ENCODE peak calls at places on chromosomes 12 and 14, in four cellular contexts. Z is GM12878, J is GM12891, O is K562. L is an unnamed sample.

GRCh38 chr14:58749066-58749669 is 111.4 kb downstream of the DACT1 start:
- DNase-seq in J (peak; percentile 6), Z (peak; percentile 86), O (peak; percentile 58), L (peak; percentile 39)

GRCh38 chr12:128857173-128857770 is 4.0 kb downstream of the GLT1D1 start:
- DNase-seq in J (no peak), Z (peak; percentile 31), O (no peak), L (peak; percentile 41)

GRCh38 chr14:27096091-27096490 is 498.3 kb upstream of the NOVA1 start:
- DNase-seq in Z (no peak), O (no peak), J (no peak), L (no peak)

GRCh38 chr14:101820283-101820798 is 58.8 kb downstream of the PPP2R5C start:
- DNase-seq in Z (peak; percentile 65), O (no peak), J (no peak), L (no peak)

GRCh38 chr14:90604356-90604755 is 207.5 kb downstream of the CALM1 start:
- DNase-seq in J (no peak), O (no peak), Z (no peak), L (no peak)

GRCh38 chr14:100857196-100857922 is 31.4 kb downstream of the MEG3 start:
- DNase-seq in J (no peak), Z (no peak), O (no peak), L (no peak)

GRCh38 chr14:100731846-100732765 is 5.4 kb downstream of the DLK1 start:
- DNase-seq in Z (no peak), O (no peak), J (no peak), L (no peak)

GRCh38 chr12:129190827-129191226 is 337.5 kb downstream of the GLT1D1 start:
- DNase-seq in O (no peak), Z (no peak), J (no peak), L (no peak)

GRCh38 chr12:132275110-132275531 is 54.3 kb downstream of the GALNT9 start:
- DNase-seq in O (peak; percentile 75), Z (no peak), J (no peak), L (no peak)

GRCh38 chr12:19915392-19916192 is 452.7 kb upstream of the PDE3A start:
- DNase-seq in Z (no peak), O (no peak), J (no peak), L (no peak)

GRCh38 chr14:98219638-98220037 is 1052.4 kb downstream of the BCL11B start:
- DNase-seq in Z (no peak), O (no peak), J (no peak), L (no peak)

GRCh38 chr14:53613404-53614253 is 343.0 kb downstream of the BMP4 start:
- DNase-seq in Z (peak; percentile 98), O (no peak), J (peak; percentile 37), L (no peak)

GRCh38 chr14:55721353-55721752 is 141.3 kb downstream of the KTN1 start:
- DNase-seq in J (no peak), O (no peak), Z (no peak), L (peak; percentile 4)

GRCh38 chr14:29796853-29797252 is 130.8 kb downstream of the PRKD1 start:
- DNase-seq in Z (no peak), J (no peak), O (no peak), L (no peak)

GRCh38 chr14:93305708-93306418 is 27.0 kb downstream of the BTBD7 start:
- DNase-seq in J (no peak), Z (no peak), O (no peak), L (no peak)

GRCh38 chr12:96250119-96250685 is 56.0 kb downstream of the ELK3 start:
- DNase-seq in J (no peak), Z (no peak), O (no peak), L (no peak)

GRCh38 chr14:81772391-81772790 is 238.7 kb upstream of the SEL1L start:
- DNase-seq in J (no peak), O (no peak), Z (no peak), L (peak; percentile 84)

GRCh38 chr12:102903318-102904007 is 13.6 kb downstream of the PAH start:
- DNase-seq in Z (no peak), O (no peak), J (no peak), L (no peak)

GRCh38 chr12:10362325-10362724 is 27.5 kb downstream of the KLRK1 start:
- DNase-seq in O (no peak), Z (no peak), J (no peak), L (no peak)

GRCh38 chr14:73740921-73741326 is 26.7 kb upstream of the PNMA1 start:
- DNase-seq in O (peak; percentile 56), J (no peak), Z (no peak), L (no peak)

GRCh38 chr14:93100570-93100969 is 15.2 kb downstream of the ITPK1 start:
- DNase-seq in Z (no peak), J (no peak), O (no peak), L (no peak)

GRCh38 chr14:103529383-103530365 is 678 bp downstream of the TRMT61A start:
- DNase-seq in O (no peak), J (no peak), Z (no peak), L (no peak)

GRCh38 chr12:7934560-7935463 is 1.2 kb downstream of the SLC2A3 start:
- DNase-seq in O (no peak), Z (no peak), J (no peak), L (no peak)

GRCh38 chr12:86774841-86775386 is 518.7 kb upstream of the MGAT4C start:
- DNase-seq in J (no peak), O (no peak), Z (no peak), L (no peak)

GRCh38 chr12:52257074-52257551 is 17.3 kb upstream of the KRT86 start:
- DNase-seq in Z (no peak), J (no peak), O (no peak), L (no peak)

GRCh38 chr12:116400671-116401357 is 123.3 kb upstream of the MED13L start:
- DNase-seq in J (no peak), Z (no peak), O (no peak), L (peak; percentile 78)

GRCh38 chr12:131209082-131210070 is 255.7 kb downstream of the ADGRD1 start:
- DNase-seq in O (peak; percentile 4), J (no peak), Z (no peak), L (no peak)

GRCh38 chr12:106329231-106329985 is 26.9 kb downstream of the TCP11L2 start:
- DNase-seq in O (no peak), Z (no peak), J (no peak), L (no peak)

GRCh38 chr12:51238037-51238509 is 553 bp upstream of the DAZAP2 start:
- DNase-seq in J (no peak), Z (no peak), O (no peak), L (no peak)

GRCh38 chr14:71933026-71933587 is 878 bp downstream of the RGS6 start:
- DNase-seq in O (no peak), J (no peak), Z (no peak), L (no peak)

GRCh38 chr14:42023452-42023851 is 416.8 kb downstream of the LRFN5 start:
- DNase-seq in Z (no peak), J (no peak), O (no peak), L (no peak)

GRCh38 chr12:82682851-82683261 is 3.9 kb upstream of the TMTC2 start:
- DNase-seq in Z (no peak), J (no peak), O (no peak), L (peak; percentile 19)

GRCh38 chr12:108479364-108480070 is 35.6 kb upstream of the FICD start:
- DNase-seq in O (no peak), Z (no peak), J (no peak), L (no peak)

GRCh38 chr14:90858511-90858910 is 42.3 kb upstream of the TTC7B start:
- DNase-seq in O (no peak), J (no peak), Z (no peak), L (no peak)

GRCh38 chr14:98233656-98234055 is 1038.3 kb downstream of the BCL11B start:
- DNase-seq in Z (no peak), O (no peak), J (no peak), L (no peak)

GRCh38 chr12:46260913-46261476 is 7.8 kb downstream of the SLC38A1 start:
- DNase-seq in Z (no peak), O (no peak), J (no peak), L (no peak)
- TF ChIP-seq POLR2AphosphoS5 in Z (no peak), O (no peak), J (no peak), L (no peak)

GRCh38 chr14:95382747-95383146 is 63.0 kb upstream of the CLMN start:
- DNase-seq in J (no peak), O (no peak), Z (no peak), L (no peak)

GRCh38 chr14:95385701-95386100 is 66.0 kb upstream of the CLMN start:
- DNase-seq in Z (no peak), J (no peak), O (no peak), L (no peak)

GRCh38 chr14:95379634-95380033 is 59.9 kb upstream of the CLMN start:
- DNase-seq in O (no peak), Z (no peak), J (no peak), L (no peak)

GRCh38 chr14:95380350-95381042 is 60.8 kb upstream of the CLMN start:
- DNase-seq in J (no peak), Z (no peak), O (peak; percentile 56), L (no peak)

GRCh38 chr14:95381726-95382125 is 62.0 kb upstream of the CLMN start:
- DNase-seq in J (no peak), O (no peak), Z (no peak), L (no peak)
- TF ChIP-seq SPI1 in J (no peak), O (no peak), Z (no peak), L (no peak)

GRCh38 chr14:50763386-50764007 is 67.5 kb downstream of the NIN start:
- DNase-seq in Z (no peak), J (no peak), O (no peak), L (no peak)

GRCh38 chr14:50762931-50763300 is 68.0 kb downstream of the NIN start:
- DNase-seq in O (no peak), Z (no peak), J (no peak), L (no peak)

GRCh38 chr14:50758945-50759344 is 72.0 kb downstream of the NIN start:
- DNase-seq in O (no peak), Z (no peak), J (no peak), L (no peak)

GRCh38 chr14:50759800-50760543 is 71.0 kb downstream of the NIN start:
- DNase-seq in J (no peak), Z (no peak), O (no peak), L (no peak)

GRCh38 chr14:50762001-50762930 is 68.7 kb downstream of the NIN start:
- DNase-seq in J (no peak), Z (no peak), O (no peak), L (no peak)
- TF ChIP-seq POLR2AphosphoS5 in J (no peak), Z (peak; percentile 17), O (no peak), L (no peak)

GRCh38 chr14:61570188-61570960 is 124.9 kb upstream of the HIF1A start:
- DNase-seq in O (no peak), J (no peak), Z (no peak), L (no peak)

GRCh38 chr14:61569783-61570182 is 125.5 kb upstream of the HIF1A start:
- DNase-seq in Z (no peak), J (no peak), O (no peak), L (peak; percentile 98)

GRCh38 chr14:61569308-61569707 is 126.0 kb upstream of the HIF1A start:
- DNase-seq in O (no peak), Z (no peak), J (no peak), L (no peak)

GRCh38 chr14:61567838-61568571 is 127.3 kb upstream of the HIF1A start:
- DNase-seq in Z (no peak), J (peak; percentile 20), O (no peak), L (peak; percentile 76)

DNA sequence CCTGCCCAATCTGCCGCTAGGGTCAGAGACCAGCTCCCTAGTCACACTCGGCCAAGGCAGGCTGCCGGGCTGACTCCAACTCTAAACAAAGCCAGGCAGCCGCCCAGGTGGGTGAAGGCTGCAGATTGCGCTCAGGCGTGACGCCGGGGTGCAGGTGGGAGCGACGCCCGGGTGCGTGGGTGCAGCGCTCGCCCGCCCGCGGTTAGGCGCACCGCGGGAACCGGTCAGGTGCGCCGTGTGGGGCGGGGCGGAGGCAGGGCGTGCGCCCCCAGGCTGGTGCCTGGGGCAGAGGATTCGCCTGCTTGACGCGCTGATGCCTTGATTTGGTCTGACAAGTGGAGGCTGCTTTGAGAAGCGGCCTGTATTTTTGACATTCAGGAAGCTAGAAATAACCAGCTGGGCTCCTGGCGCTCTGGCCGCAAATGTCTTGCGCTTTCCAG is 126.7 kb upstream of the HIF1A start:
- DNase-seq in O (no peak), J (peak; percentile 65), Z (peak; percentile 52), L (peak; percentile 51)
- TF ChIP-seq SPI1 in O (no peak), J (no peak), Z (no peak), L (no peak)

L was measured in HL-60.